ENCODE peak calls at places on chromosomes 4 and X, in nine cellular contexts. One of them, this sample, is unnamed.

GRCh38 chr4:143883529-143883928 is 21.8 kb downstream of the GYPE start:
- DNase-seq in globus pallidus: no peak
- DNase-seq in stimulated activated naive CD8-positive, alpha-beta T cell treated with anti-CD3 and anti-CD28 coated beads, Interleukin-15, Interleukin-2, amounts not matched to agents 100 U/mL and 50 U/mL, for 24 hours: no peak
- DNase-seq in left cardiac atrium: no peak
- DNase-seq in COLO829: no peak
- DNase-seq in astrocyte of the hippocampus: no peak
- DNase-seq in ACHN: no peak
- DNase-seq in choroid plexus epithelial cell: no peak
- DNase-seq in fibroblast of gingiva: no peak
- DNase-seq in this sample: no peak

GRCh38 chr4:176238819-176239218 is 30.2 kb downstream of the ASB5 start:
- DNase-seq in globus pallidus: no peak
- DNase-seq in stimulated activated naive CD8-positive, alpha-beta T cell treated with anti-CD3 and anti-CD28 coated beads, Interleukin-15, Interleukin-2, amounts not matched to agents 100 U/mL and 50 U/mL, for 24 hours: no peak
- DNase-seq in left cardiac atrium: no peak
- DNase-seq in COLO829: no peak
- DNase-seq in astrocyte of the hippocampus: no peak
- DNase-seq in ACHN: no peak
- DNase-seq in choroid plexus epithelial cell: peak
- DNase-seq in fibroblast of gingiva: no peak
- DNase-seq in this sample: no peak

GRCh38 chrX:20477836-20478532 is 211.3 kb upstream of the RPS6KA3 start:
- DNase-seq in globus pallidus: no peak
- DNase-seq in stimulated activated naive CD8-positive, alpha-beta T cell treated with anti-CD3 and anti-CD28 coated beads, Interleukin-15, Interleukin-2, amounts not matched to agents 100 U/mL and 50 U/mL, for 24 hours: no peak
- DNase-seq in left cardiac atrium: no peak
- DNase-seq in COLO829: no peak
- DNase-seq in astrocyte of the hippocampus: no peak
- DNase-seq in ACHN: no peak
- DNase-seq in choroid plexus epithelial cell: no peak
- DNase-seq in fibroblast of gingiva: no peak
- DNase-seq in this sample: no peak

GRCh38 chrX:103941201-103941975 is 21.0 kb upstream of the TMSB15B start:
- DNase-seq in globus pallidus: peak
- DNase-seq in stimulated activated naive CD8-positive, alpha-beta T cell treated with anti-CD3 and anti-CD28 coated beads, Interleukin-15, Interleukin-2, amounts not matched to agents 100 U/mL and 50 U/mL, for 24 hours: no peak
- DNase-seq in left cardiac atrium: no peak
- DNase-seq in COLO829: peak
- DNase-seq in astrocyte of the hippocampus: peak
- DNase-seq in ACHN: peak
- DNase-seq in choroid plexus epithelial cell: peak
- DNase-seq in fibroblast of gingiva: peak
- DNase-seq in this sample: peak

GRCh38 chr4:37890501-37891220 is at the start of gene TBC1D1:
- DNase-seq in globus pallidus: peak
- DNase-seq in stimulated activated naive CD8-positive, alpha-beta T cell treated with anti-CD3 and anti-CD28 coated beads, Interleukin-15, Interleukin-2, amounts not matched to agents 100 U/mL and 50 U/mL, for 24 hours: peak
- DNase-seq in left cardiac atrium: peak
- DNase-seq in COLO829: no peak
- DNase-seq in astrocyte of the hippocampus: peak
- DNase-seq in ACHN: peak
- DNase-seq in choroid plexus epithelial cell: no peak
- DNase-seq in fibroblast of gingiva: no peak
- DNase-seq in this sample: no peak

GRCh38 chr4:21948347-21949072 is at the start of gene KCNIP4:
- DNase-seq in globus pallidus: no peak
- DNase-seq in stimulated activated naive CD8-positive, alpha-beta T cell treated with anti-CD3 and anti-CD28 coated beads, Interleukin-15, Interleukin-2, amounts not matched to agents 100 U/mL and 50 U/mL, for 24 hours: no peak
- DNase-seq in left cardiac atrium: peak
- DNase-seq in COLO829: no peak
- DNase-seq in astrocyte of the hippocampus: peak
- DNase-seq in ACHN: peak
- DNase-seq in choroid plexus epithelial cell: peak
- DNase-seq in fibroblast of gingiva: peak
- DNase-seq in this sample: peak

GRCh38 chr4:89222171-89222570 is 85.4 kb downstream of the GPRIN3 start:
- DNase-seq in globus pallidus: no peak
- DNase-seq in stimulated activated naive CD8-positive, alpha-beta T cell treated with anti-CD3 and anti-CD28 coated beads, Interleukin-15, Interleukin-2, amounts not matched to agents 100 U/mL and 50 U/mL, for 24 hours: no peak
- DNase-seq in left cardiac atrium: no peak
- DNase-seq in COLO829: no peak
- DNase-seq in astrocyte of the hippocampus: no peak
- DNase-seq in ACHN: no peak
- DNase-seq in choroid plexus epithelial cell: no peak
- DNase-seq in fibroblast of gingiva: no peak
- DNase-seq in this sample: no peak

GRCh38 chr4:152981842-152982241 is 45.7 kb downstream of the FHDC1 start:
- DNase-seq in globus pallidus: no peak
- DNase-seq in stimulated activated naive CD8-positive, alpha-beta T cell treated with anti-CD3 and anti-CD28 coated beads, Interleukin-15, Interleukin-2, amounts not matched to agents 100 U/mL and 50 U/mL, for 24 hours: no peak
- DNase-seq in left cardiac atrium: no peak
- DNase-seq in COLO829: no peak
- DNase-seq in astrocyte of the hippocampus: peak
- DNase-seq in ACHN: no peak
- DNase-seq in choroid plexus epithelial cell: peak
- DNase-seq in fibroblast of gingiva: no peak
- DNase-seq in this sample: no peak

GRCh38 chr4:177442623-177443155 is 452 bp upstream of the AGA start:
- DNase-seq in globus pallidus: no peak
- DNase-seq in stimulated activated naive CD8-positive, alpha-beta T cell treated with anti-CD3 and anti-CD28 coated beads, Interleukin-15, Interleukin-2, amounts not matched to agents 100 U/mL and 50 U/mL, for 24 hours: peak
- DNase-seq in left cardiac atrium: no peak
- DNase-seq in COLO829: no peak
- DNase-seq in astrocyte of the hippocampus: peak
- DNase-seq in ACHN: peak
- DNase-seq in choroid plexus epithelial cell: peak
- DNase-seq in fibroblast of gingiva: no peak
- DNase-seq in this sample: no peak

GRCh38 chr4:171067422-171067821 is 745.8 kb upstream of the GALNTL6 start:
- DNase-seq in globus pallidus: no peak
- DNase-seq in stimulated activated naive CD8-positive, alpha-beta T cell treated with anti-CD3 and anti-CD28 coated beads, Interleukin-15, Interleukin-2, amounts not matched to agents 100 U/mL and 50 U/mL, for 24 hours: no peak
- DNase-seq in left cardiac atrium: no peak
- DNase-seq in COLO829: no peak
- DNase-seq in astrocyte of the hippocampus: no peak
- DNase-seq in ACHN: peak
- DNase-seq in choroid plexus epithelial cell: peak
- DNase-seq in fibroblast of gingiva: peak
- DNase-seq in this sample: peak

GRCh38 chr4:86918539-86919072 is 16.2 kb upstream of the AFF1 start:
- DNase-seq in globus pallidus: no peak
- DNase-seq in stimulated activated naive CD8-positive, alpha-beta T cell treated with anti-CD3 and anti-CD28 coated beads, Interleukin-15, Interleukin-2, amounts not matched to agents 100 U/mL and 50 U/mL, for 24 hours: no peak
- DNase-seq in left cardiac atrium: no peak
- DNase-seq in COLO829: no peak
- DNase-seq in astrocyte of the hippocampus: peak
- DNase-seq in ACHN: no peak
- DNase-seq in choroid plexus epithelial cell: peak
- DNase-seq in fibroblast of gingiva: peak
- DNase-seq in this sample: peak

GRCh38 chrX:1466971-1467561 is 14.4 kb upstream of the ASMTL start:
- DNase-seq in globus pallidus: no peak
- DNase-seq in stimulated activated naive CD8-positive, alpha-beta T cell treated with anti-CD3 and anti-CD28 coated beads, Interleukin-15, Interleukin-2, amounts not matched to agents 100 U/mL and 50 U/mL, for 24 hours: peak
- DNase-seq in left cardiac atrium: no peak
- DNase-seq in COLO829: no peak
- DNase-seq in astrocyte of the hippocampus: no peak
- DNase-seq in ACHN: no peak
- DNase-seq in choroid plexus epithelial cell: no peak
- DNase-seq in fibroblast of gingiva: no peak
- DNase-seq in this sample: no peak

GRCh38 chr4:74061430-74061829 is 22.9 kb upstream of the CXCL3 start:
- DNase-seq in globus pallidus: no peak
- DNase-seq in stimulated activated naive CD8-positive, alpha-beta T cell treated with anti-CD3 and anti-CD28 coated beads, Interleukin-15, Interleukin-2, amounts not matched to agents 100 U/mL and 50 U/mL, for 24 hours: no peak
- DNase-seq in left cardiac atrium: no peak
- DNase-seq in COLO829: no peak
- DNase-seq in astrocyte of the hippocampus: no peak
- DNase-seq in ACHN: no peak
- DNase-seq in choroid plexus epithelial cell: no peak
- DNase-seq in fibroblast of gingiva: no peak
- DNase-seq in this sample: no peak

GRCh38 chr4:88283661-88284377 is 542 bp downstream of the PPM1K start:
- DNase-seq in globus pallidus: peak
- DNase-seq in stimulated activated naive CD8-positive, alpha-beta T cell treated with anti-CD3 and anti-CD28 coated beads, Interleukin-15, Interleukin-2, amounts not matched to agents 100 U/mL and 50 U/mL, for 24 hours: peak
- DNase-seq in left cardiac atrium: peak
- DNase-seq in COLO829: peak
- DNase-seq in astrocyte of the hippocampus: peak
- DNase-seq in ACHN: peak
- DNase-seq in choroid plexus epithelial cell: peak
- DNase-seq in fibroblast of gingiva: peak
- DNase-seq in this sample: peak

GRCh38 chr4:127479031-127479622 is 153.6 kb upstream of the INTU start:
- DNase-seq in globus pallidus: no peak
- DNase-seq in stimulated activated naive CD8-positive, alpha-beta T cell treated with anti-CD3 and anti-CD28 coated beads, Interleukin-15, Interleukin-2, amounts not matched to agents 100 U/mL and 50 U/mL, for 24 hours: no peak
- DNase-seq in left cardiac atrium: no peak
- DNase-seq in COLO829: peak
- DNase-seq in astrocyte of the hippocampus: peak
- DNase-seq in ACHN: peak
- DNase-seq in choroid plexus epithelial cell: peak
- DNase-seq in fibroblast of gingiva: peak
- DNase-seq in this sample: no peak

GRCh38 chr4:66160606-66161005 is 490.3 kb upstream of the EPHA5 start:
- DNase-seq in globus pallidus: no peak
- DNase-seq in stimulated activated naive CD8-positive, alpha-beta T cell treated with anti-CD3 and anti-CD28 coated beads, Interleukin-15, Interleukin-2, amounts not matched to agents 100 U/mL and 50 U/mL, for 24 hours: no peak
- DNase-seq in left cardiac atrium: no peak
- DNase-seq in COLO829: no peak
- DNase-seq in astrocyte of the hippocampus: peak
- DNase-seq in ACHN: no peak
- DNase-seq in choroid plexus epithelial cell: peak
- DNase-seq in fibroblast of gingiva: peak
- DNase-seq in this sample: no peak

GRCh38 chrX:6852869-6853268 is 294.6 kb upstream of the STS start:
- DNase-seq in globus pallidus: no peak
- DNase-seq in stimulated activated naive CD8-positive, alpha-beta T cell treated with anti-CD3 and anti-CD28 coated beads, Interleukin-15, Interleukin-2, amounts not matched to agents 100 U/mL and 50 U/mL, for 24 hours: no peak
- DNase-seq in left cardiac atrium: no peak
- DNase-seq in COLO829: no peak
- DNase-seq in astrocyte of the hippocampus: no peak
- DNase-seq in ACHN: no peak
- DNase-seq in choroid plexus epithelial cell: no peak
- DNase-seq in fibroblast of gingiva: no peak
- DNase-seq in this sample: no peak

GRCh38 chr4:73012673-73013072 is 56.8 kb downstream of the COX18 start:
- DNase-seq in globus pallidus: no peak
- DNase-seq in stimulated activated naive CD8-positive, alpha-beta T cell treated with anti-CD3 and anti-CD28 coated beads, Interleukin-15, Interleukin-2, amounts not matched to agents 100 U/mL and 50 U/mL, for 24 hours: no peak
- DNase-seq in left cardiac atrium: no peak
- DNase-seq in COLO829: no peak
- DNase-seq in astrocyte of the hippocampus: no peak
- DNase-seq in ACHN: no peak
- DNase-seq in choroid plexus epithelial cell: no peak
- DNase-seq in fibroblast of gingiva: no peak
- DNase-seq in this sample: no peak

GRCh38 chrX:141341341-141341740 is 99.0 kb upstream of the SPANXC start:
- DNase-seq in globus pallidus: no peak
- DNase-seq in stimulated activated naive CD8-positive, alpha-beta T cell treated with anti-CD3 and anti-CD28 coated beads, Interleukin-15, Interleukin-2, amounts not matched to agents 100 U/mL and 50 U/mL, for 24 hours: no peak
- DNase-seq in left cardiac atrium: peak
- DNase-seq in COLO829: peak
- DNase-seq in astrocyte of the hippocampus: peak
- DNase-seq in ACHN: peak
- DNase-seq in choroid plexus epithelial cell: peak
- DNase-seq in fibroblast of gingiva: peak
- DNase-seq in this sample: peak

This sample was measured in foreskin melanocyte.